ENCODE peak calls at places on chromosomes 7 and 10, in five cellular contexts. S, F, U, I and L are unnamed samples.

GRCh38 chr10:59741583-59741982 is 11.7 kb downstream of the MRLN start:
- DNase-seq in I (no peak), F (no peak), S (no peak), U (no peak), L (no peak)

GRCh38 chr10:555281-555680 is 134.2 kb downstream of the DIP2C start:
- DNase-seq in S (no peak), F (no peak), U (no peak), I (no peak), L (no peak)

GRCh38 chr7:121107923-121108498 is 119.5 kb downstream of the CPED1 start:
- DNase-seq in S (peak; percentile 13), I (no peak), U (no peak), F (peak; percentile 69), L (peak; percentile 56)

GRCh38 chr7:1283337-1283736 is 50.7 kb downstream of the UNCX start:
- DNase-seq in U (no peak), F (no peak), S (no peak), I (no peak), L (no peak)

GRCh38 chr10:129942019-129942277 is 22.1 kb downstream of the EBF3 start:
- DNase-seq in F (no peak), I (no peak), S (no peak), U (no peak), L (no peak)

GRCh38 chr7:11713352-11713751 is 118.6 kb downstream of the THSD7A start:
- DNase-seq in I (no peak), F (no peak), S (no peak), U (no peak), L (no peak)

GRCh38 chr10:110802090-110802489 is 69.6 kb upstream of the PDCD4 start:
- DNase-seq in F (no peak), I (no peak), U (no peak), S (no peak), L (no peak)

GRCh38 chr7:27723086-27723485 is 16.9 kb upstream of the TAX1BP1 start:
- DNase-seq in F (no peak), S (no peak), I (no peak), U (no peak), L (no peak)

GRCh38 chr7:143236408-143236990 is 14.7 kb downstream of the TAS2R40 start:
- DNase-seq in F (no peak), S (no peak), U (no peak), I (no peak), L (no peak)

GRCh38 chr10:94066411-94066810 is 72.7 kb downstream of the PLCE1 start:
- DNase-seq in F (peak; percentile 69), I (no peak), S (no peak), U (no peak), L (no peak)

GRCh38 chr7:158740657-158741293 is 36.2 kb upstream of the NCAPG2 start:
- DNase-seq in I (no peak), S (no peak), F (no peak), U (no peak), L (no peak)

GRCh38 chr10:51886438-51887068 is 187.2 kb upstream of the CSTF2T start:
- DNase-seq in S (no peak), F (no peak), U (no peak), I (no peak), L (no peak)

GRCh38 chr7:47635091-47636090 is 53.5 kb upstream of the TNS3 start:
- DNase-seq in S (no peak), I (no peak), F (peak; percentile 52), U (no peak), L (no peak)

GRCh38 chr10:87605656-87606308 is 53.9 kb upstream of the PAPSS2 start:
- DNase-seq in S (no peak), U (no peak), I (no peak), F (no peak), L (no peak)

GRCh38 chr10:7192831-7193348 is 217.9 kb downstream of the SFMBT2 start:
- DNase-seq in I (no peak), U (no peak), F (no peak), S (no peak), L (peak; percentile 63)

GRCh38 chr10:101018118-101018599 is 12.8 kb downstream of the PDZD7 start:
- DNase-seq in U (no peak), I (no peak), S (no peak), F (peak; percentile 77), L (no peak)

GRCh38 chr7:139730746-139731612 is 46.8 kb downstream of the HIPK2 start:
- DNase-seq in F (no peak), U (no peak), S (peak; percentile 55), I (peak; percentile 79), L (peak; percentile 68)

GRCh38 chr7:73992104-73992562 is 35.8 kb upstream of the ELN start:
- DNase-seq in F (no peak), I (no peak), U (no peak), S (no peak), L (no peak)

GRCh38 chr10:91091780-91092179 is 128.7 kb upstream of the PCGF5 start:
- DNase-seq in S (no peak), U (no peak), F (no peak), I (no peak), L (no peak)

GRCh38 chr7:155509725-155510551 is 36.4 kb downstream of the CNPY1 start:
- DNase-seq in I (no peak), F (peak; percentile 80), S (no peak), U (peak; percentile 73), L (no peak)

GRCh38 chr7:155510975-155511595 is 35.3 kb downstream of the CNPY1 start:
- DNase-seq in U (no peak), S (no peak), F (no peak), I (no peak), L (no peak)

GRCh38 chr7:155509025-155509724 is 37.2 kb downstream of the CNPY1 start:
- DNase-seq in S (no peak), U (peak; percentile 24), I (no peak), F (peak; percentile 71), L (no peak)

GRCh38 chr7:155506854-155507337 is 39.5 kb downstream of the CNPY1 start:
- DNase-seq in U (no peak), S (no peak), I (no peak), F (peak; percentile 83), L (no peak)

GRCh38 chr7:155508372-155509024 is 37.9 kb downstream of the CNPY1 start:
- DNase-seq in I (no peak), U (no peak), S (no peak), F (no peak), L (no peak)
- H3K4me3 ChIP-seq in I (no peak overlapping the region), U (no peak overlapping the region), S (no peak overlapping the region), F (no peak overlapping the region), L (no peak overlapping the region)

GRCh38 chr7:30985756-30986155 is 22.0 kb downstream of the GHRHR start:
- DNase-seq in S (no peak), F (no peak), I (no peak), U (no peak), L (no peak)

GRCh38 chr7:30986331-30986730 is 22.6 kb downstream of the GHRHR start:
- DNase-seq in I (no peak), F (no peak), S (no peak), U (no peak), L (no peak)

GRCh38 chr7:30983914-30984247 is 20.1 kb downstream of the GHRHR start:
- DNase-seq in F (no peak), I (no peak), S (no peak), U (no peak), L (no peak)

GRCh38 chr7:30983042-30983913 is 19.5 kb downstream of the GHRHR start:
- DNase-seq in U (peak; percentile 88), S (peak; percentile 42), I (peak; percentile 85), F (peak; percentile 92), L (peak; percentile 40)

GRCh38 chr7:30984359-30985107 is 20.8 kb downstream of the GHRHR start:
- DNase-seq in F (peak; percentile 83), S (no peak), I (no peak), U (no peak), L (no peak)
- H3K4me3 ChIP-seq in F (no peak overlapping the region), S (no peak overlapping the region), I (no peak overlapping the region), U (no peak overlapping the region), L (no peak overlapping the region)

GRCh38 chr7:130433336-130433735 is 7.5 kb downstream of the CEP41 start:
- DNase-seq in F (no peak), S (no peak), U (no peak), I (no peak), L (no peak)
- H3K4me3 ChIP-seq in F (no peak overlapping the region), S (no peak overlapping the region), U (no peak overlapping the region), I (no peak overlapping the region), L (no peak overlapping the region)

GRCh38 chr7:127896683-127897082 is 134.6 kb downstream of the LRRC4 start:
- DNase-seq in S (no peak), F (no peak), U (peak; percentile 67), I (no peak), L (no peak)

GRCh38 chr7:127893547-127893946 is 137.7 kb downstream of the LRRC4 start:
- DNase-seq in S (no peak), F (no peak), I (no peak), U (no peak), L (no peak)

GRCh38 chr7:127897704-127898454 is 133.4 kb downstream of the LRRC4 start:
- DNase-seq in I (no peak), S (no peak), U (no peak), F (no peak), L (no peak)

GRCh38 chr7:127895814-127896280 is 135.4 kb downstream of the LRRC4 start:
- DNase-seq in I (no peak), F (no peak), U (no peak), S (no peak), L (no peak)

DNA sequence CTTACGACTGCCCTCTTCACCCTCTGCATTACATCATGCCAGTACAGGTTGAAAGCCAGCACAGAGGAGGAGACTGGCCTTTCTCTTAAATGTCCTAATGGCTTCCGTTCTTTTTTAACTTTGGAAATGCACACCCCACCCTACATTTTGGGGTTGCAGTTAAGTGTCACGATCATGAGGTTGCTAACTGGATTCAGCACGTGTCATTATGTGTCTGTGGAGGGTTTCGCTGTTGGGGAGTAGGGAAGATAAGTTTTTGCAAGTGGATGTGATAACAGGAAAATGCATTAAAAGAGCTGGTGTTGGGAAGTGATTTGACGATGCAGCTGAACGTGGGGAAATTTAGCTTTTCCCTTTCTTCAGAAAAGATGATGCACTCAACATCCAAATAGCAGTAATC is 135.9 kb downstream of the LRRC4 start:
- DNase-seq in F (no peak), I (no peak), S (no peak), U (no peak), L (no peak)
- H3K4me3 ChIP-seq in F (no peak overlapping the region), I (no peak overlapping the region), S (no peak overlapping the region), U (no peak overlapping the region), L (no peak overlapping the region)

DNA sequence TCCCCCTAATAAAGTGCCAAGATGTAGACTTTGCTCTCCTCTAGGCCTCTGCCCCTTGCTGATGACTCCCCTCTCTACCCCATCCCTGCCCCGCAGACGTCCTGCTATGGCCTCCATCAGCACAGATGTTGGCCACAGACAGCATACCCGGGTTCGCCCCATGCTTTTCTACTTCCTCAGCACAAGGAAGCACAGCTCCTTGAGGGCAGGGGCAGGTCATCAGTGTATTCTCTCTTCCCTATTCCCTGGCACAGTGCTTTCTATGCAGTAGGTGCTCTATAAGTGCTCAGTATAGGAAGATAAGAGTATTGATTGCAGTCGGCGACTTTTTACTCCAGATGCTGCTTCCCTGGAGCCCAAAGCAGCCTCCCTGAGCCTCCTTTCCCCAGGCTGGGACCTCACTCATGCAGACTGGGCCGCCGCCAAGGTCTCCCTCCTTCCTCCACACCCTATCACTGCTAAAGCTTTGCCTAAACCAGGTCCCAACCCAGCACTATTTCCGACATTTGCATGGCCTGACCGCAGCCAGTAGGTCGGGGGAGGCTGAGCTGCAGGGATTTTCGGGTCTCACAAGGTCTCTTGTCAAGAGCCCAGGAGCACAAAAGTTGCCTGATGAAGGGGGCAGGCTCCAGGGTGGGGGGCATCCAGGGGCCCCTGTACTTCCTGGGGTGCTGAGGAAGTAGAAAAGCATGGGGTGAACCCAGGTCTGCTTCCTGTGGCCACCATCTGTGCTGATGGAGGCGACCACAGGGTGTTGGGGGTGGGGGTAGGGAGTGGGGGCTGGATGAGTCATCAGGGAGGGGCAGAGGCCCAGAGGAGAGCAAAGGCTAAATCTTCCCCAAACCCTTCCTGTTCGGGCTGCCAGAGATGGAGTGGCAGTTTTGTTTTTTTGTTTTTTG is 8.0 kb downstream of the CALHM3 start:
- DNase-seq in S (peak; percentile 91), I (no peak), F (peak; percentile 65), U (peak; percentile 65), L (peak; percentile 88)
- H3K4me3 ChIP-seq in S (peak overlapping the region; percentile 36), I (no peak overlapping the region), F (no peak overlapping the region), U (no peak overlapping the region), L (peak overlapping the region; percentile 3)